ENCODE peak calls at places on chromosomes 13 and 19, in eight cellular contexts. One of them, this sample, is unnamed.

GRCh38 chr19:23822735-23823134 is 64.0 kb upstream of the ZNF681 start:
- DNase-seq in neural crest cell: no peak
- DNase-seq in esophagus squamous epithelium: no peak
- DNase-seq in stimulated activated naive CD8-positive, alpha-beta T cell treated with anti-CD3 and anti-CD28 coated beads, Interleukin-15, Interleukin-2, amounts not matched to agents 100 U/mL and 50 U/mL, for 24 hours: no peak
- DNase-seq in NCI-H1092: no peak
- DNase-seq in frontal cortex: no peak
- DNase-seq in progenitor cell of endocrine pancreas: no peak
- DNase-seq in Peyer's patch: no peak
- DNase-seq in this sample: no peak

GRCh38 chr13:36453518-36453917 is 21.2 kb downstream of the CCNA1 start:
- DNase-seq in Peyer's patch: no peak
- DNase-seq in stimulated activated naive CD8-positive, alpha-beta T cell treated with anti-CD3 and anti-CD28 coated beads, Interleukin-15, Interleukin-2, amounts not matched to agents 100 U/mL and 50 U/mL, for 24 hours: no peak
- DNase-seq in frontal cortex: no peak
- DNase-seq in NCI-H1092: peak; percentile 5
- DNase-seq in esophagus squamous epithelium: no peak
- DNase-seq in neural crest cell: no peak
- DNase-seq in progenitor cell of endocrine pancreas: no peak
- DNase-seq in this sample: no peak

GRCh38 chr19:31678421-31678820 is 329.2 kb upstream of the TSHZ3 start:
- DNase-seq in progenitor cell of endocrine pancreas: no peak
- DNase-seq in Peyer's patch: no peak
- DNase-seq in NCI-H1092: no peak
- DNase-seq in stimulated activated naive CD8-positive, alpha-beta T cell treated with anti-CD3 and anti-CD28 coated beads, Interleukin-15, Interleukin-2, amounts not matched to agents 100 U/mL and 50 U/mL, for 24 hours: no peak
- DNase-seq in esophagus squamous epithelium: no peak
- DNase-seq in frontal cortex: no peak
- DNase-seq in neural crest cell: no peak
- DNase-seq in this sample: no peak

GRCh38 chr19:5108123-5108613 is 139.3 kb downstream of the KDM4B start:
- DNase-seq in frontal cortex: no peak
- DNase-seq in progenitor cell of endocrine pancreas: no peak
- DNase-seq in NCI-H1092: no peak
- DNase-seq in esophagus squamous epithelium: no peak
- DNase-seq in neural crest cell: no peak
- DNase-seq in Peyer's patch: no peak
- DNase-seq in stimulated activated naive CD8-positive, alpha-beta T cell treated with anti-CD3 and anti-CD28 coated beads, Interleukin-15, Interleukin-2, amounts not matched to agents 100 U/mL and 50 U/mL, for 24 hours: no peak
- DNase-seq in this sample: no peak

GRCh38 chr13:113088691-113089020 is 16.9 kb upstream of the F7 start:
- DNase-seq in esophagus squamous epithelium: no peak
- DNase-seq in Peyer's patch: no peak
- DNase-seq in NCI-H1092: no peak
- DNase-seq in progenitor cell of endocrine pancreas: no peak
- DNase-seq in frontal cortex: no peak
- DNase-seq in stimulated activated naive CD8-positive, alpha-beta T cell treated with anti-CD3 and anti-CD28 coated beads, Interleukin-15, Interleukin-2, amounts not matched to agents 100 U/mL and 50 U/mL, for 24 hours: no peak
- DNase-seq in neural crest cell: no peak
- DNase-seq in this sample: no peak

GRCh38 chr13:34161829-34162544 is 344.0 kb downstream of the RFC3 start:
- DNase-seq in NCI-H1092: peak; percentile 2
- DNase-seq in Peyer's patch: no peak
- DNase-seq in frontal cortex: no peak
- DNase-seq in neural crest cell: no peak
- DNase-seq in progenitor cell of endocrine pancreas: no peak
- DNase-seq in esophagus squamous epithelium: no peak
- DNase-seq in stimulated activated naive CD8-positive, alpha-beta T cell treated with anti-CD3 and anti-CD28 coated beads, Interleukin-15, Interleukin-2, amounts not matched to agents 100 U/mL and 50 U/mL, for 24 hours: no peak
- DNase-seq in this sample: no peak

GRCh38 chr19:47776568-47776967 is 1.9 kb upstream of the SELENOW start:
- DNase-seq in Peyer's patch: peak; percentile 54
- DNase-seq in neural crest cell: no peak
- DNase-seq in stimulated activated naive CD8-positive, alpha-beta T cell treated with anti-CD3 and anti-CD28 coated beads, Interleukin-15, Interleukin-2, amounts not matched to agents 100 U/mL and 50 U/mL, for 24 hours: no peak
- DNase-seq in progenitor cell of endocrine pancreas: no peak
- DNase-seq in frontal cortex: no peak
- DNase-seq in NCI-H1092: peak; percentile 50
- DNase-seq in esophagus squamous epithelium: no peak
- DNase-seq in this sample: no peak

GRCh38 chr13:104086759-104087158 is 1020.5 kb upstream of the SLC10A2 start:
- DNase-seq in neural crest cell: no peak
- DNase-seq in stimulated activated naive CD8-positive, alpha-beta T cell treated with anti-CD3 and anti-CD28 coated beads, Interleukin-15, Interleukin-2, amounts not matched to agents 100 U/mL and 50 U/mL, for 24 hours: no peak
- DNase-seq in progenitor cell of endocrine pancreas: no peak
- DNase-seq in Peyer's patch: no peak
- DNase-seq in NCI-H1092: no peak
- DNase-seq in frontal cortex: no peak
- DNase-seq in esophagus squamous epithelium: no peak
- DNase-seq in this sample: no peak

GRCh38 chr13:113001251-113002140 is 32.5 kb downstream of the MCF2L start:
- DNase-seq in frontal cortex: peak; percentile 67
- DNase-seq in progenitor cell of endocrine pancreas: peak; percentile 38
- DNase-seq in stimulated activated naive CD8-positive, alpha-beta T cell treated with anti-CD3 and anti-CD28 coated beads, Interleukin-15, Interleukin-2, amounts not matched to agents 100 U/mL and 50 U/mL, for 24 hours: no peak
- DNase-seq in neural crest cell: peak; percentile 65
- DNase-seq in NCI-H1092: peak; percentile 87
- DNase-seq in Peyer's patch: no peak
- DNase-seq in esophagus squamous epithelium: no peak
- DNase-seq in this sample: no peak

GRCh38 chr13:75437582-75438318 is 44.2 kb downstream of the TBC1D4 start:
- DNase-seq in progenitor cell of endocrine pancreas: no peak
- DNase-seq in frontal cortex: no peak
- DNase-seq in NCI-H1092: no peak
- DNase-seq in Peyer's patch: no peak
- DNase-seq in esophagus squamous epithelium: no peak
- DNase-seq in stimulated activated naive CD8-positive, alpha-beta T cell treated with anti-CD3 and anti-CD28 coated beads, Interleukin-15, Interleukin-2, amounts not matched to agents 100 U/mL and 50 U/mL, for 24 hours: no peak
- DNase-seq in neural crest cell: no peak
- DNase-seq in this sample: no peak

GRCh38 chr13:29310806-29311205 is 284.7 kb downstream of the SLC7A1 start:
- DNase-seq in NCI-H1092: no peak
- DNase-seq in frontal cortex: no peak
- DNase-seq in progenitor cell of endocrine pancreas: no peak
- DNase-seq in neural crest cell: no peak
- DNase-seq in stimulated activated naive CD8-positive, alpha-beta T cell treated with anti-CD3 and anti-CD28 coated beads, Interleukin-15, Interleukin-2, amounts not matched to agents 100 U/mL and 50 U/mL, for 24 hours: no peak
- DNase-seq in Peyer's patch: no peak
- DNase-seq in esophagus squamous epithelium: no peak
- DNase-seq in this sample: no peak

GRCh38 chr19:52086481-52086880 is 9.1 kb downstream of the ZNF841 start:
- DNase-seq in frontal cortex: no peak
- DNase-seq in neural crest cell: no peak
- DNase-seq in progenitor cell of endocrine pancreas: no peak
- DNase-seq in stimulated activated naive CD8-positive, alpha-beta T cell treated with anti-CD3 and anti-CD28 coated beads, Interleukin-15, Interleukin-2, amounts not matched to agents 100 U/mL and 50 U/mL, for 24 hours: no peak
- DNase-seq in esophagus squamous epithelium: no peak
- DNase-seq in NCI-H1092: no peak
- DNase-seq in Peyer's patch: no peak
- DNase-seq in this sample: no peak

GRCh38 chr13:26133286-26133685 is 81.5 kb upstream of the SHISA2 start:
- DNase-seq in NCI-H1092: no peak
- DNase-seq in frontal cortex: no peak
- DNase-seq in Peyer's patch: no peak
- DNase-seq in esophagus squamous epithelium: no peak
- DNase-seq in neural crest cell: no peak
- DNase-seq in progenitor cell of endocrine pancreas: no peak
- DNase-seq in stimulated activated naive CD8-positive, alpha-beta T cell treated with anti-CD3 and anti-CD28 coated beads, Interleukin-15, Interleukin-2, amounts not matched to agents 100 U/mL and 50 U/mL, for 24 hours: no peak
- DNase-seq in this sample: no peak

GRCh38 chr13:30985637-30986205 is 53.3 kb downstream of the TEX26 start:
- DNase-seq in frontal cortex: no peak
- DNase-seq in progenitor cell of endocrine pancreas: no peak
- DNase-seq in Peyer's patch: no peak
- DNase-seq in esophagus squamous epithelium: no peak
- DNase-seq in neural crest cell: no peak
- DNase-seq in NCI-H1092: no peak
- DNase-seq in stimulated activated naive CD8-positive, alpha-beta T cell treated with anti-CD3 and anti-CD28 coated beads, Interleukin-15, Interleukin-2, amounts not matched to agents 100 U/mL and 50 U/mL, for 24 hours: no peak
- DNase-seq in this sample: no peak

GRCh38 chr13:79869326-79869725 is 388.4 kb downstream of the NDFIP2 start:
- DNase-seq in Peyer's patch: no peak
- DNase-seq in neural crest cell: no peak
- DNase-seq in progenitor cell of endocrine pancreas: no peak
- DNase-seq in esophagus squamous epithelium: no peak
- DNase-seq in stimulated activated naive CD8-positive, alpha-beta T cell treated with anti-CD3 and anti-CD28 coated beads, Interleukin-15, Interleukin-2, amounts not matched to agents 100 U/mL and 50 U/mL, for 24 hours: no peak
- DNase-seq in frontal cortex: no peak
- DNase-seq in NCI-H1092: no peak
- DNase-seq in this sample: no peak

GRCh38 chr19:53123400-53123799 is 9.3 kb downstream of the ZNF415 start:
- DNase-seq in stimulated activated naive CD8-positive, alpha-beta T cell treated with anti-CD3 and anti-CD28 coated beads, Interleukin-15, Interleukin-2, amounts not matched to agents 100 U/mL and 50 U/mL, for 24 hours: no peak
- DNase-seq in neural crest cell: no peak
- DNase-seq in esophagus squamous epithelium: no peak
- DNase-seq in NCI-H1092: no peak
- DNase-seq in progenitor cell of endocrine pancreas: no peak
- DNase-seq in Peyer's patch: no peak
- DNase-seq in frontal cortex: no peak
- DNase-seq in this sample: no peak

GRCh38 chr13:75585153-75585552 is 35.6 kb downstream of the UCHL3 start:
- DNase-seq in frontal cortex: no peak
- DNase-seq in NCI-H1092: no peak
- DNase-seq in progenitor cell of endocrine pancreas: no peak
- DNase-seq in Peyer's patch: no peak
- DNase-seq in stimulated activated naive CD8-positive, alpha-beta T cell treated with anti-CD3 and anti-CD28 coated beads, Interleukin-15, Interleukin-2, amounts not matched to agents 100 U/mL and 50 U/mL, for 24 hours: no peak
- DNase-seq in esophagus squamous epithelium: no peak
- DNase-seq in neural crest cell: no peak
- DNase-seq in this sample: no peak

GRCh38 chr13:49499889-49500660 is 4.3 kb downstream of the PHF11 start:
- DNase-seq in neural crest cell: no peak
- DNase-seq in progenitor cell of endocrine pancreas: no peak
- DNase-seq in Peyer's patch: no peak
- DNase-seq in frontal cortex: no peak
- DNase-seq in NCI-H1092: no peak
- DNase-seq in stimulated activated naive CD8-positive, alpha-beta T cell treated with anti-CD3 and anti-CD28 coated beads, Interleukin-15, Interleukin-2, amounts not matched to agents 100 U/mL and 50 U/mL, for 24 hours: no peak
- DNase-seq in esophagus squamous epithelium: no peak
- DNase-seq in this sample: no peak

GRCh38 chr13:20073775-20074174 is 87.1 kb downstream of the GJA3 start:
- DNase-seq in frontal cortex: no peak
- DNase-seq in progenitor cell of endocrine pancreas: no peak
- DNase-seq in neural crest cell: no peak
- DNase-seq in NCI-H1092: no peak
- DNase-seq in esophagus squamous epithelium: no peak
- DNase-seq in Peyer's patch: no peak
- DNase-seq in stimulated activated naive CD8-positive, alpha-beta T cell treated with anti-CD3 and anti-CD28 coated beads, Interleukin-15, Interleukin-2, amounts not matched to agents 100 U/mL and 50 U/mL, for 24 hours: no peak
- DNase-seq in this sample: no peak

GRCh38 chr13:83878691-83879410 is 3.4 kb downstream of the SLITRK1 start:
- DNase-seq in progenitor cell of endocrine pancreas: no peak
- DNase-seq in stimulated activated naive CD8-positive, alpha-beta T cell treated with anti-CD3 and anti-CD28 coated beads, Interleukin-15, Interleukin-2, amounts not matched to agents 100 U/mL and 50 U/mL, for 24 hours: no peak
- DNase-seq in esophagus squamous epithelium: no peak
- DNase-seq in frontal cortex: no peak
- DNase-seq in NCI-H1092: no peak
- DNase-seq in Peyer's patch: no peak
- DNase-seq in neural crest cell: peak; percentile 25
- DNase-seq in this sample: no peak

This sample was measured in activated CD4-positive, CD25-positive, alpha-beta regulatory T cell treated with anti-CD3 and anti-CD28 coated beads, Interleukin-2, amount 50 U/mL, for 72 hours.